ENCODE peak calls at places on chromosome 19, in eight cellular contexts. T is sigmoid colon; V is mammary epithelial cell; N is heart left ventricle; P is psoas muscle; W is OCI-LY7; R is foreskin keratinocyte; O is CD8-positive, alpha-beta T cell. Z is an unnamed sample.

GRCh38 chr19:41189425-41190065 is 3.5 kb upstream of the CYP2S1 start:
- DNase-seq in T (no peak), V (no peak), N (no peak), P (no peak), W (no peak), R (no peak), O (no peak), Z (no peak)

GRCh38 chr19:41479757-41480191 is 36.8 kb downstream of the ERICH4 start:
- DNase-seq in T (no peak), V (no peak), N (peak; percentile 80), P (no peak), W (no peak), R (no peak), O (no peak), Z (no peak)

GRCh38 chr19:36851898-36852297 is 1.2 kb downstream of the ZNF345 start:
- DNase-seq in T (no peak), V (no peak), N (no peak), P (no peak), W (no peak), R (no peak), O (no peak), Z (no peak)

GRCh38 chr19:10138879-10139795 is 19.4 kb upstream of the EIF3G start:
- DNase-seq in T (no peak), V (no peak), N (no peak), P (no peak), W (no peak), R (no peak), O (no peak), Z (no peak)

GRCh38 chr19:50477751-50478515 is 1.3 kb upstream of the GARIN5A start:
- DNase-seq in T (no peak), V (no peak), N (no peak), P (peak; percentile 8), W (no peak), R (no peak), O (no peak), Z (no peak)

GRCh38 chr19:41088151-41088550 is at the start of gene CYP2A13:
- DNase-seq in T (no peak), V (no peak), N (no peak), P (no peak), W (no peak), R (no peak), O (no peak), Z (peak; percentile 8)

GRCh38 chr19:10961763-10962536 is 1.1 kb downstream of the SMARCA4 start:
- DNase-seq in T (no peak), V (no peak), N (no peak), P (no peak), W (peak; percentile 61), R (no peak), O (no peak), Z (no peak)

GRCh38 chr19:33412617-33413425 is 39.3 kb downstream of the CEBPG start:
- DNase-seq in T (no peak), V (no peak), N (no peak), P (no peak), W (no peak), R (no peak), O (no peak), Z (no peak)

GRCh38 chr19:10256551-10256950 is 4.5 kb downstream of the MRPL4 start:
- DNase-seq in T (no peak), V (no peak), N (no peak), P (no peak), W (no peak), R (no peak), O (no peak), Z (no peak)

GRCh38 chr19:10269333-10270179 is 1.4 kb upstream of the ICAM1 start:
- DNase-seq in T (peak; percentile 89), V (peak; percentile 54), N (peak; percentile 87), P (peak; percentile 90), W (peak; percentile 82), R (no peak), O (peak; percentile 81), Z (peak; percentile 81)

GRCh38 chr19:50695251-50696064 is 24.1 kb downstream of the SHANK1 start:
- DNase-seq in T (no peak), V (no peak), N (no peak), P (peak; percentile 45), W (no peak), R (no peak), O (no peak), Z (peak; percentile 84)

GRCh38 chr19:49567722-49568454 is 12.5 kb downstream of the NOSIP start:
- DNase-seq in T (no peak), V (no peak), N (no peak), P (no peak), W (no peak), R (no peak), O (peak; percentile 58), Z (no peak)

GRCh38 chr19:13132471-13133166 is 14.6 kb downstream of the NACC1 start:
- DNase-seq in T (no peak), V (peak; percentile 79), N (no peak), P (no peak), W (no peak), R (no peak), O (no peak), Z (no peak)

GRCh38 chr19:30064021-30064699 is 122.1 kb downstream of the URI1 start:
- DNase-seq in T (peak; percentile 40), V (no peak), N (no peak), P (no peak), W (no peak), R (no peak), O (no peak), Z (no peak)

DNA sequence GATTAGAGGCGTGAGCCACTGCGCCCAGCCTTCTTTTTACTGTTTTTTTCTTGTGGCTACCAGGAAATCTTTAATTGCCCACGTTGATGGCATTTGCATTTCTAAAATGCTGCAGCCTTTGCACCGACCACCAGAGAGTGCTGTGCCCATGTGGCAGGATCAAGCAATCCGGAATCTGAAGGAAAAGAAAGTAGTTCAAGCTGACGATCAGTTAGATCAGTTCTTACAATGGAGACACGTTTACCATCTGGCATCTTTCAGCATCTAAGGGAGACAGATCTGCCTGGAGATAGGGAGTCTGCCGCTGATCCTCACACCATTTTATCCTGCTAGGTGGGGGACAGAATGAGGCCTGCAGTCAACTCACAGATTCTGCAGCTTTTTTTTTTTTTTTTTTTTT is 19.9 kb downstream of the TINCR start:
- DNase-seq in T (no peak), V (peak; percentile 46), N (no peak), P (no peak), W (peak; percentile 42), R (no peak), O (no peak), Z (peak; percentile 56)
- TF ChIP-seq CTCF in T (no peak), V (peak; percentile 87), N (peak; percentile 40), P (peak; percentile 27), W (peak; percentile 76), R (peak; percentile 88), O (peak; percentile 24), Z (no peak)

GRCh38 chr19:18426416-18426767 is 7.2 kb downstream of the SSBP4 start:
- DNase-seq in T (no peak), V (no peak), N (no peak), P (no peak), W (no peak), R (no peak), O (no peak), Z (no peak)

GRCh38 chr19:18424122-18424889 is 5.1 kb downstream of the SSBP4 start:
- DNase-seq in T (peak; percentile 60), V (no peak), N (no peak), P (no peak), W (peak; percentile 75), R (no peak), O (no peak), Z (no peak)

GRCh38 chr19:18427080-18427751 is 8.0 kb downstream of the SSBP4 start:
- DNase-seq in T (peak; percentile 68), V (no peak), N (no peak), P (peak; percentile 57), W (no peak), R (no peak), O (no peak), Z (no peak)

GRCh38 chr19:18424890-18425514 is 5.8 kb downstream of the SSBP4 start:
- DNase-seq in T (peak; percentile 60), V (no peak), N (no peak), P (no peak), W (no peak), R (no peak), O (no peak), Z (no peak)

GRCh38 chr19:18425515-18426415 is 6.6 kb downstream of the SSBP4 start:
- DNase-seq in T (peak; percentile 88), V (no peak), N (peak; percentile 79), P (peak; percentile 89), W (no peak), R (no peak), O (no peak), Z (no peak)
- TF ChIP-seq CTCF in T (peak; percentile 30), V (peak; percentile 7), N (peak; percentile 26), P (no peak), W (peak; percentile 29), R (peak; percentile 28), O (no peak), Z (no peak)

GRCh38 chr19:53580871-53581835 is 43.2 kb downstream of the ZNF331 start:
- DNase-seq in T (no peak), V (no peak), N (no peak), P (no peak), W (no peak), R (no peak), O (no peak), Z (no peak)

GRCh38 chr19:53577968-53578367 is 40.0 kb downstream of the ZNF331 start:
- DNase-seq in T (no peak), V (no peak), N (no peak), P (no peak), W (no peak), R (no peak), O (no peak), Z (no peak)

GRCh38 chr19:53579518-53579917 is 41.6 kb downstream of the ZNF331 start:
- DNase-seq in T (no peak), V (no peak), N (no peak), P (no peak), W (no peak), R (no peak), O (no peak), Z (no peak)

GRCh38 chr19:53581871-53582279 is 43.9 kb downstream of the ZNF331 start:
- DNase-seq in T (no peak), V (no peak), N (no peak), P (no peak), W (no peak), R (no peak), O (no peak), Z (no peak)

DNA sequence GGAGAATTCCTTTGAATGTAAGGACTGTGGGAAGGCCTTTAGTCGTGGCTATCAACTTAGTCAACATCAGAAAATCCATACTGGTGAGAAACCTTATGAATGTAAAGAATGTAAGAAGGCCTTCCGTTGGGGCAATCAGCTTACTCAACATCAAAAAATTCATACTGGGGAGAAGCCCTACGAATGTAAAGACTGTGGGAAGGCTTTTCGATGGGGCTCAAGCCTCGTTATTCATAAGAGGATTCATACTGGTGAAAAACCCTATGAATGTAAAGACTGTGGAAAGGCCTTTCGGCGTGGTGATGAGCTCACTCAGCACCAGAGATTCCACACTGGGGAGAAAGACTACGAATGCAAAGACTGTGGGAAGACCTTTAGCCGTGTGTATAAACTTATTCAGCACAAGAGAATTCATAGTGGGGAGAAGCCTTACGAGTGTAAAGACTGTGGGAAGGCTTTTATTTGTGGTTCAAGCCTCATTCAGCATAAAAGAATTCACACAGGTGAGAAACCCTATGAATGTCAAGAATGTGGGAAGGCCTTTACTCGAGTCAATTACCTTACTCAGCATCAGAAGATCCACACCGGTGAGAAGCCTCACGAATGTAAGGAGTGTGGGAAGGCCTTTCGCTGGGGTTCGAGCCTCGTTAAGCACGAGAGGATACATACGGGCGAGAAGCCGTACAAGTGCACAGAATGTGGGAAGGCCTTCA is 39.2 kb downstream of the ZNF331 start:
- DNase-seq in T (no peak), V (no peak), N (no peak), P (no peak), W (no peak), R (no peak), O (no peak), Z (no peak)
- TF ChIP-seq CTCF in T (no peak), V (no peak), N (no peak), P (no peak), W (no peak), R (no peak), O (no peak), Z (no peak)

GRCh38 chr19:3692141-3693029 is 7.9 kb downstream of the PIP5K1C start:
- DNase-seq in T (no peak), V (no peak), N (no peak), P (no peak), W (peak; percentile 19), R (no peak), O (peak; percentile 24), Z (peak; percentile 71)
- TF ChIP-seq CTCF in T (peak; percentile 47), V (peak; percentile 57), N (peak; percentile 50), P (peak; percentile 31), W (peak; percentile 70), R (peak; percentile 59), O (peak; percentile 55), Z (peak; percentile 60)

Z was measured in GM20000.